ENCODE peak calls at places on chromosomes 7 and 10, in seven cellular contexts. L, W, F, O, H, K and Z are unnamed samples.

GRCh38 chr7:124813962-124814798 is 48.6 kb upstream of the GPR37 start:
- DNase-seq in F (no peak), O (no peak), L (no peak), K (no peak), W (no peak), H (no peak), Z (no peak)

GRCh38 chr10:131431978-131432690 is 120.6 kb upstream of the TCERG1L start:
- DNase-seq in W (no peak), L (no peak), F (no peak), H (no peak), K (no peak), O (no peak), Z (no peak)

GRCh38 chr10:24467094-24467493 is 256.6 kb downstream of the ARHGAP21 start:
- DNase-seq in H (no peak), F (no peak), K (no peak), L (no peak), O (no peak), W (no peak), Z (no peak)

GRCh38 chr10:73648975-73649829 is 6.6 kb downstream of the SYNPO2L start:
- DNase-seq in O (peak; percentile 17), K (no peak), W (no peak), F (no peak), L (no peak), H (no peak), Z (no peak)

GRCh38 chr7:122803323-122803722 is 82.9 kb downstream of the CADPS2 start:
- DNase-seq in H (no peak), W (peak; percentile 74), K (no peak), L (no peak), O (peak; percentile 65), F (no peak), Z (peak; percentile 10)

GRCh38 chr10:112663181-112663879 is 216.3 kb downstream of the VTI1A start:
- DNase-seq in F (no peak), H (no peak), K (no peak), L (no peak), W (no peak), O (no peak), Z (peak; percentile 75)

GRCh38 chr7:65448824-65449504 is 75.3 kb downstream of the ZNF92 start:
- DNase-seq in H (no peak), W (peak; percentile 31), L (no peak), F (no peak), O (no peak), K (no peak), Z (no peak)

GRCh38 chr10:43386549-43386948 is 15.1 kb downstream of the FXYD4 start:
- DNase-seq in H (no peak), K (peak; percentile 14), F (no peak), W (no peak), L (no peak), O (no peak), Z (no peak)

GRCh38 chr10:110349826-110350225 is 45.1 kb upstream of the SMNDC1 start:
- DNase-seq in F (no peak), H (no peak), W (no peak), K (no peak), L (no peak), O (no peak), Z (no peak)

GRCh38 chr10:110353244-110354119 is 48.8 kb upstream of the SMNDC1 start:
- DNase-seq in O (peak; percentile 58), L (no peak), H (no peak), F (peak; percentile 28), W (peak; percentile 66), K (no peak), Z (peak; percentile 73)

GRCh38 chr10:110348351-110348750 is 43.6 kb upstream of the SMNDC1 start:
- DNase-seq in K (no peak), F (no peak), W (no peak), L (no peak), H (no peak), O (no peak), Z (no peak)

GRCh38 chr10:110352930-110353243 is 48.2 kb upstream of the SMNDC1 start:
- DNase-seq in H (no peak), L (no peak), F (no peak), O (no peak), W (no peak), K (no peak), Z (no peak)

DNA sequence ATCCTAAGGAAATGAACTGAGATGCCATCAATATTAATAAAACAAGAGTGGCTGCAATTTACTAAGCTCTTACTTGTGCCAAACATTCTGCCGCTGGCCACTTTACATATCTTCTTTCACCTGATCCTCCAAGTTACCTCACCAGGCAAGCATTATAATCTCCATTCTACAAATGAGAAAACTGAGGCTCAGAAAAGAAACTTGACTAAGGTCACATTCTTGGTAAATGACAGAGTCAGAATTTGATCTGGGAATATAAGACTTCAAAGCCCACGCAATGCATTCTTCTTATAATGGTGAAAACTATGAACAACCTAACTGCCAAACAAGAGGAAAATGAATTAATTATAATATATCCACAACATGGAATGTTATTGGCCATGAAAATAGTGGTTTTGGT is 46.1 kb upstream of the SMNDC1 start:
- DNase-seq in H (no peak), F (no peak), K (no peak), W (no peak), O (no peak), L (no peak), Z (no peak)
- TF ChIP-seq POLR2AphosphoS5 in H (no peak), F (no peak), K (no peak), W (no peak), O (no peak), L (no peak), Z (no peak)

GRCh38 chr10:74926791-74927585 is 100.6 kb downstream of the KAT6B start:
- DNase-seq in O (no peak), W (no peak), F (no peak), H (no peak), L (no peak), K (no peak), Z (no peak)

GRCh38 chr10:74924251-74924954 is 98.0 kb downstream of the KAT6B start:
- DNase-seq in F (no peak), L (no peak), O (peak; percentile 31), K (no peak), W (peak; percentile 91), H (no peak), Z (peak; percentile 57)

GRCh38 chr10:74923556-74923955 is 97.2 kb downstream of the KAT6B start:
- DNase-seq in L (no peak), W (peak; percentile 29), K (no peak), O (peak; percentile 32), F (no peak), H (no peak), Z (no peak)

GRCh38 chr10:74927701-74928100 is 101.3 kb downstream of the KAT6B start:
- DNase-seq in O (no peak), F (no peak), L (no peak), W (peak; percentile 42), K (no peak), H (no peak), Z (no peak)

GRCh38 chr10:74925716-74926115 is 99.3 kb downstream of the KAT6B start:
- DNase-seq in W (no peak), O (no peak), K (no peak), F (no peak), H (no peak), L (no peak), Z (no peak)
- TF ChIP-seq POLR2AphosphoS5 in W (no peak), O (no peak), K (no peak), F (no peak), H (no peak), L (no peak), Z (no peak)

GRCh38 chr10:89649051-89649450 is 4.0 kb upstream of the PANK1 start:
- DNase-seq in O (no peak), H (no peak), W (no peak), L (no peak), K (no peak), F (no peak), Z (no peak)

GRCh38 chr10:89648074-89648473 is 3.0 kb upstream of the PANK1 start:
- DNase-seq in K (no peak), H (no peak), F (no peak), W (no peak), L (no peak), O (no peak), Z (no peak)

GRCh38 chr10:89644967-89645741 is at the start of gene PANK1:
- DNase-seq in L (peak; percentile 86), K (peak; percentile 47), H (no peak), W (peak; percentile 83), O (peak; percentile 84), F (peak; percentile 80), Z (peak; percentile 31)

GRCh38 chr10:89645742-89646172 is 715 bp upstream of the PANK1 start:
- DNase-seq in H (no peak), W (no peak), O (peak; percentile 30), K (no peak), F (peak; percentile 71), L (no peak), Z (no peak)

DNA sequence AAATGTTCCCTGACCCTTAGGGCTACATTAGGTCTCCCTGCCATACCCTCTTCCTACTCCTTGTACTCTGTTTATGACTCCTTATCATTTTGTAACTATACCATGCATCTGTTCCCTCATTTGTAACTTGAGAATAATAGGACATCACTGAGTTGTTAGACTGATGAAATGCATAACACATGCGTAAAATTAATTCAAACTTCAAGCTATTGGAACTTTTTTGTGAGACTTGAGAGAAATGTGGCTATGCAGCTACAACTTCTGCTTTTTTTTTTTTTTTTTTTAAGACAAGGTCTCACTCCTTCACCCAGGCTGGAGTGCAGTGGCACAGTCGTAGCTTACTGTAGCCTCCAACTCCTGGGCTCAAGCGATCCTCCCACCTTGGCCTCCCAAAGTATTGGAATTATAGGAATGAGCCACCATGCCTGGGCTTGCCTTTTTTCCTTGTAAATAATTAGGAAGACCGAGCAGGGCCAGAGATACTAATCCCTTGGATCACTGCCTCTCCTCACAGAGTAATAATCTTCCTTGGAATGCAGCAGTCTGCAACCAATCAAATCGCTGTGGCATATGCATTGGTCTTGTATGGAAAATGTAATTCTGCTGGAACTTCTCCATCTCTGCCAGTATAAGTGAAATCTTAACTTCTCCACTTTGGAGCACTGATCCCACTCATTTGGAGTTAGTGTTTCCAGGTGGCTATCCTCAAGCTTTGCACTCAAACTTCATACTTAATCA is 2.0 kb upstream of the PANK1 start:
- DNase-seq in K (no peak), W (no peak), H (no peak), F (no peak), L (no peak), O (no peak), Z (no peak)
- TF ChIP-seq POLR2AphosphoS5 in K (no peak), W (no peak), H (no peak), F (no peak), L (no peak), O (no peak), Z (no peak)

GRCh38 chr10:8337332-8337651 is 282.8 kb downstream of the GATA3 start:
- DNase-seq in K (no peak), H (no peak), L (no peak), O (no peak), F (no peak), W (no peak), Z (no peak)

GRCh38 chr10:8334631-8335030 is 280.1 kb downstream of the GATA3 start:
- DNase-seq in K (no peak), O (no peak), W (no peak), F (no peak), H (no peak), L (no peak), Z (no peak)

GRCh38 chr10:8338177-8338766 is 283.8 kb downstream of the GATA3 start:
- DNase-seq in K (no peak), L (no peak), F (no peak), W (no peak), H (no peak), O (no peak), Z (no peak)

GRCh38 chr10:8332730-8333111 is 278.2 kb downstream of the GATA3 start:
- DNase-seq in K (no peak), W (no peak), H (no peak), F (no peak), O (no peak), L (no peak), Z (no peak)

DNA sequence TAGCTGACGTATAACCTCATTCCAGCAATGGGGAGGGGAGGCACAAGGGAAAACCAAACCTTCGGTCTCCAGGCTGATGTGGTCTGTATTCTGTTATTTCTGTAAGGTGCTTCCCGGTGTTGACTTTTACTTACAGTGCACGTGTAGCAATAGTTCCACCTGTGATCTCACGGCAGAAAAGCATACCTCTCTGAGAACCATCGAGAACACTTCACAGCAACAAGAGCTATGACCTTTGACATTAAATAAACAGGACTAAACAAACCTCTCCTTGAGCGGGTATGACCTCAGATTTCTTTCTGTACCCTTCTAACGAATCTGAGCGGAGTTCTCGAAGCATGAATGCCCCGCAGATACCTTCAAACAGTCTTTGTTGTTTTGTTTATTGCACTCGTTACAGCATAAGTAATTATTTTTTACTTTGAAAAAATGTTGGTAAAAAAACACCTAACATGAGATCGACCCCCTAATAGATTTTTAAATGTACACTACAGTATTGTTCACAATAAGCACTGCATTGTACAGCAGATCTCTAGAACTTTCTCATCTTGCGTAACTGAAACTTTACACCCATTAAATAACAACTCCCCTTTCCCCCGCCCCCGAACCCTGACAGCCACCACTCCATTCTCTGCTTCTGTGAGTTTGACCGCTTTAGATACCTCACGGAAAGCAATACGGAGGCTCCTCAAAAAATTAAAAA is 282.3 kb downstream of the GATA3 start:
- DNase-seq in O (no peak), W (no peak), H (no peak), F (no peak), K (no peak), L (no peak), Z (no peak)
- TF ChIP-seq POLR2AphosphoS5 in O (no peak), W (no peak), H (no peak), F (no peak), K (no peak), L (no peak), Z (no peak)